ENCODE peak calls at places on chromosomes 1 and 21, in nine cellular contexts. One of them, this sample, is unnamed.

GRCh38 chr1:209825591-209826433 is 2.0 kb upstream of the UTP25 start:
- DNase-seq in left ventricle myocardium inferior: no peak
- DNase-seq in neural progenitor cell: no peak
- DNase-seq in tibial nerve: no peak
- DNase-seq in cardiac muscle cell: no peak
- DNase-seq in endothelial cell of umbilical vein: no peak
- DNase-seq in IMR-90: no peak
- DNase-seq in GM12878: no peak
- DNase-seq in psoas muscle: no peak
- DNase-seq in this sample: no peak

GRCh38 chr1:226615876-226616275 is 67.3 kb downstream of the STUM start:
- DNase-seq in left ventricle myocardium inferior: no peak
- DNase-seq in neural progenitor cell: no peak
- DNase-seq in tibial nerve: no peak
- DNase-seq in cardiac muscle cell: no peak
- DNase-seq in endothelial cell of umbilical vein: no peak
- DNase-seq in IMR-90: no peak
- DNase-seq in GM12878: no peak
- DNase-seq in psoas muscle: no peak
- DNase-seq in this sample: no peak

GRCh38 chr1:44694863-44695478 is 20.5 kb downstream of the ARMH1 start:
- DNase-seq in left ventricle myocardium inferior: no peak
- DNase-seq in neural progenitor cell: no peak
- DNase-seq in tibial nerve: no peak
- DNase-seq in cardiac muscle cell: no peak
- DNase-seq in endothelial cell of umbilical vein: no peak
- DNase-seq in IMR-90: no peak
- DNase-seq in GM12878: peak
- DNase-seq in psoas muscle: no peak
- DNase-seq in this sample: no peak

GRCh38 chr21:45906196-45906805 is 75.3 kb upstream of the COL6A1 start:
- DNase-seq in left ventricle myocardium inferior: no peak
- DNase-seq in neural progenitor cell: no peak
- DNase-seq in tibial nerve: no peak
- DNase-seq in cardiac muscle cell: no peak
- DNase-seq in endothelial cell of umbilical vein: no peak
- DNase-seq in IMR-90: no peak
- DNase-seq in GM12878: no peak
- DNase-seq in psoas muscle: peak
- DNase-seq in this sample: no peak

GRCh38 chr1:195113471-195113870 is 1494.8 kb downstream of the KCNT2 start:
- DNase-seq in left ventricle myocardium inferior: no peak
- DNase-seq in neural progenitor cell: no peak
- DNase-seq in tibial nerve: no peak
- DNase-seq in cardiac muscle cell: peak
- DNase-seq in endothelial cell of umbilical vein: no peak
- DNase-seq in IMR-90: no peak
- DNase-seq in GM12878: no peak
- DNase-seq in psoas muscle: no peak
- DNase-seq in this sample: no peak

GRCh38 chr21:28776251-28776650 is 216.4 kb downstream of the LTN1 start:
- DNase-seq in left ventricle myocardium inferior: no peak
- DNase-seq in neural progenitor cell: no peak
- DNase-seq in tibial nerve: no peak
- DNase-seq in cardiac muscle cell: no peak
- DNase-seq in endothelial cell of umbilical vein: no peak
- DNase-seq in IMR-90: peak
- DNase-seq in GM12878: no peak
- DNase-seq in psoas muscle: no peak
- DNase-seq in this sample: no peak

GRCh38 chr21:38637161-38637560 is 138.9 kb upstream of the ERG start:
- DNase-seq in left ventricle myocardium inferior: no peak
- DNase-seq in neural progenitor cell: no peak
- DNase-seq in tibial nerve: no peak
- DNase-seq in cardiac muscle cell: no peak
- DNase-seq in endothelial cell of umbilical vein: no peak
- DNase-seq in IMR-90: no peak
- DNase-seq in GM12878: no peak
- DNase-seq in psoas muscle: no peak
- DNase-seq in this sample: no peak

GRCh38 chr21:15549671-15550070 is 180.1 kb upstream of the USP25 start:
- DNase-seq in left ventricle myocardium inferior: no peak
- DNase-seq in neural progenitor cell: no peak
- DNase-seq in tibial nerve: no peak
- DNase-seq in cardiac muscle cell: no peak
- DNase-seq in endothelial cell of umbilical vein: no peak
- DNase-seq in IMR-90: peak
- DNase-seq in GM12878: no peak
- DNase-seq in psoas muscle: no peak
- DNase-seq in this sample: no peak

GRCh38 chr1:179153217-179153616 is 71.3 kb downstream of the TOR3A start:
- DNase-seq in left ventricle myocardium inferior: no peak
- DNase-seq in neural progenitor cell: no peak
- DNase-seq in tibial nerve: no peak
- DNase-seq in cardiac muscle cell: no peak
- DNase-seq in endothelial cell of umbilical vein: no peak
- DNase-seq in IMR-90: peak
- DNase-seq in GM12878: no peak
- DNase-seq in psoas muscle: no peak
- DNase-seq in this sample: no peak

GRCh38 chr1:82284213-82284612 is 483.5 kb downstream of the ADGRL2 start:
- DNase-seq in left ventricle myocardium inferior: no peak
- DNase-seq in neural progenitor cell: no peak
- DNase-seq in tibial nerve: no peak
- DNase-seq in cardiac muscle cell: no peak
- DNase-seq in endothelial cell of umbilical vein: no peak
- DNase-seq in IMR-90: no peak
- DNase-seq in GM12878: no peak
- DNase-seq in psoas muscle: no peak
- DNase-seq in this sample: no peak
- H3K27ac ChIP-seq in left ventricle myocardium inferior: no peak
- H3K27ac ChIP-seq in neural progenitor cell: no peak
- H3K27ac ChIP-seq in tibial nerve: no peak
- H3K27ac ChIP-seq in cardiac muscle cell: no peak
- H3K27ac ChIP-seq in endothelial cell of umbilical vein: no peak
- H3K27ac ChIP-seq in IMR-90: no peak
- H3K27ac ChIP-seq in GM12878: no peak
- H3K27ac ChIP-seq in psoas muscle: no peak
- H3K27ac ChIP-seq in this sample: no peak

GRCh38 chr1:217032715-217033367 is 309.6 kb upstream of the ESRRG start:
- DNase-seq in left ventricle myocardium inferior: peak
- DNase-seq in neural progenitor cell: no peak
- DNase-seq in tibial nerve: no peak
- DNase-seq in cardiac muscle cell: no peak
- DNase-seq in endothelial cell of umbilical vein: no peak
- DNase-seq in IMR-90: no peak
- DNase-seq in GM12878: no peak
- DNase-seq in psoas muscle: no peak
- DNase-seq in this sample: no peak

GRCh38 chr1:217026506-217026905 is 303.3 kb upstream of the ESRRG start:
- DNase-seq in left ventricle myocardium inferior: no peak
- DNase-seq in neural progenitor cell: no peak
- DNase-seq in tibial nerve: no peak
- DNase-seq in cardiac muscle cell: no peak
- DNase-seq in endothelial cell of umbilical vein: no peak
- DNase-seq in IMR-90: peak
- DNase-seq in GM12878: no peak
- DNase-seq in psoas muscle: no peak
- DNase-seq in this sample: no peak

GRCh38 chr1:217027403-217028080 is 304.3 kb upstream of the ESRRG start:
- DNase-seq in left ventricle myocardium inferior: no peak
- DNase-seq in neural progenitor cell: no peak
- DNase-seq in tibial nerve: no peak
- DNase-seq in cardiac muscle cell: no peak
- DNase-seq in endothelial cell of umbilical vein: no peak
- DNase-seq in IMR-90: no peak
- DNase-seq in GM12878: peak
- DNase-seq in psoas muscle: no peak
- DNase-seq in this sample: no peak

DNA sequence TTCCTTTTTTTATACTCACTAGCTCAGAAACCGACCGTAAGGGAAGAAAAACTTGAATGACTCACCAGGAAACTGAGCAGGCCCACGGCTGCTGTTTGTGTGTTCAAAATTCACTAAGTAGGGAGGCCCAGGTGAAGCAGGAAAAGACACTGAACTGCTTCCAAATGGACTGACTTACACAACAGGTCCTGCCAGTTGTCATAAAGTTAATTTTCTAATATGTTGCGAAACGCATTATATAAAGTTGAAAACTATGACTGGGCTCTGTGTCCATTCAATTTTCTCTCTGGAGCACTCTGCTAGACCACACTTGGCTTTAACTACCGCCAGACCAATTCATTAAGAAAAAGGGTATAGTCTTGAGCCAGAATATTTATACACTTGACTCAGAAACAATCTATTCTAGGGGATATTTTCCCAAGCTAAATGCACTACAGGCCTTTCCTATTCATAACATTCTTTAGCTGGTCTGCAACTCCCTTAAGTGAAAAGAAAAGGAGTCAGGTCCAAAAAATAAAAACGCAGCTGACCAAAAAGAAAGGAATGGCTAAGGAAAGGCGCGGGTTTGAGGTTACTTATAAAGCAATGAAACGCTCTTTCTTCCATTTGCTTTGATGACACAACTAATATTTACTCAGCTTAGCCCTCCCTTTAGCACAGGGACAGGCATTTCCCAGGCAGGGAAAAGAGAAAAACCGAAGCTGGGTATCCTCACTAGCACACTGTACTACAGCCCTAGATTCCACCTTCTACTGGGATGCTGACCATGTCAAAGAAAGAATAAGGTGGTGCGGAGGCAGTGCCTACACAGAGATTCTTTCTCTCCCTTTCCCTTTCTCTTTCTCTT is 306.3 kb upstream of the ESRRG start:
- DNase-seq in left ventricle myocardium inferior: no peak
- DNase-seq in neural progenitor cell: no peak
- DNase-seq in tibial nerve: no peak
- DNase-seq in cardiac muscle cell: no peak
- DNase-seq in endothelial cell of umbilical vein: no peak
- DNase-seq in IMR-90: peak
- DNase-seq in GM12878: no peak
- DNase-seq in psoas muscle: no peak
- DNase-seq in this sample: no peak
- H3K27ac ChIP-seq in left ventricle myocardium inferior: no peak
- H3K27ac ChIP-seq in neural progenitor cell: no peak
- H3K27ac ChIP-seq in tibial nerve: peak
- H3K27ac ChIP-seq in cardiac muscle cell: no peak
- H3K27ac ChIP-seq in endothelial cell of umbilical vein: no peak
- H3K27ac ChIP-seq in IMR-90: peak
- H3K27ac ChIP-seq in GM12878: no peak
- H3K27ac ChIP-seq in psoas muscle: no peak
- H3K27ac ChIP-seq in this sample: no peak

GRCh38 chr1:48523541-48523940 is 51.5 kb upstream of the SPATA6 start:
- DNase-seq in left ventricle myocardium inferior: no peak
- DNase-seq in neural progenitor cell: no peak
- DNase-seq in tibial nerve: no peak
- DNase-seq in cardiac muscle cell: no peak
- DNase-seq in endothelial cell of umbilical vein: no peak
- DNase-seq in IMR-90: no peak
- DNase-seq in GM12878: no peak
- DNase-seq in psoas muscle: no peak
- DNase-seq in this sample: no peak

GRCh38 chr1:48524892-48525467 is 53.0 kb upstream of the SPATA6 start:
- DNase-seq in left ventricle myocardium inferior: no peak
- DNase-seq in neural progenitor cell: no peak
- DNase-seq in tibial nerve: no peak
- DNase-seq in cardiac muscle cell: no peak
- DNase-seq in endothelial cell of umbilical vein: no peak
- DNase-seq in IMR-90: peak
- DNase-seq in GM12878: no peak
- DNase-seq in psoas muscle: no peak
- DNase-seq in this sample: no peak

GRCh38 chr1:48530727-48531351 is 58.8 kb upstream of the SPATA6 start:
- DNase-seq in left ventricle myocardium inferior: no peak
- DNase-seq in neural progenitor cell: peak
- DNase-seq in tibial nerve: no peak
- DNase-seq in cardiac muscle cell: peak
- DNase-seq in endothelial cell of umbilical vein: peak
- DNase-seq in IMR-90: peak
- DNase-seq in GM12878: no peak
- DNase-seq in psoas muscle: peak
- DNase-seq in this sample: peak

GRCh38 chr1:48526045-48526714 is 54.2 kb upstream of the SPATA6 start:
- DNase-seq in left ventricle myocardium inferior: no peak
- DNase-seq in neural progenitor cell: peak
- DNase-seq in tibial nerve: no peak
- DNase-seq in cardiac muscle cell: no peak
- DNase-seq in endothelial cell of umbilical vein: no peak
- DNase-seq in IMR-90: peak
- DNase-seq in GM12878: no peak
- DNase-seq in psoas muscle: no peak
- DNase-seq in this sample: peak
- H3K27ac ChIP-seq in left ventricle myocardium inferior: no peak
- H3K27ac ChIP-seq in neural progenitor cell: no peak
- H3K27ac ChIP-seq in tibial nerve: peak
- H3K27ac ChIP-seq in cardiac muscle cell: no peak
- H3K27ac ChIP-seq in endothelial cell of umbilical vein: no peak
- H3K27ac ChIP-seq in IMR-90: peak
- H3K27ac ChIP-seq in GM12878: no peak
- H3K27ac ChIP-seq in psoas muscle: no peak
- H3K27ac ChIP-seq in this sample: peak

GRCh38 chr21:43585514-43585913 is 73.8 kb downstream of the HSF2BP start:
- DNase-seq in left ventricle myocardium inferior: no peak
- DNase-seq in neural progenitor cell: no peak
- DNase-seq in tibial nerve: no peak
- DNase-seq in cardiac muscle cell: no peak
- DNase-seq in endothelial cell of umbilical vein: no peak
- DNase-seq in IMR-90: no peak
- DNase-seq in GM12878: no peak
- DNase-seq in psoas muscle: no peak
- DNase-seq in this sample: no peak
- H3K27ac ChIP-seq in left ventricle myocardium inferior: peak
- H3K27ac ChIP-seq in neural progenitor cell: no peak
- H3K27ac ChIP-seq in tibial nerve: peak
- H3K27ac ChIP-seq in cardiac muscle cell: no peak
- H3K27ac ChIP-seq in endothelial cell of umbilical vein: peak
- H3K27ac ChIP-seq in IMR-90: peak
- H3K27ac ChIP-seq in GM12878: no peak
- H3K27ac ChIP-seq in psoas muscle: peak
- H3K27ac ChIP-seq in this sample: no peak

DNA sequence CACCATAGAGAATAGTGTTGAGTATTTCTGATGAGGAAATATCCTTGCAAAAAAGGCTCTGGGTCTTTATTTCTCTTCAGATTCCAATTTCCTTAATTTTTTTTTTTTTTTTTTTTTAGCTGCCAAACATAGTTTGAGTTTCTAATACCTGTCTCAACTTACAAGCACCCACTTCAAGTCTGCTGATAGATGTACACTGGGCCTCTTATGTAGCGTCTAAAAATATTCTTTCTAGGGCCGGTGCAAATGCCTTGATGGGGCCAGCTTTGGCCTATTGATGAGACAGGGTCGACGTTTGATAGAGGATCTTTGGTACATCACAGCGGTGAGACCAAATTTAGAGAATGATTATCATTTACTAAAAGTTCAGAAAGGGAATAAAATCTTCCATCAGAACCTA is 626.4 kb downstream of the LMO4 start:
- DNase-seq in left ventricle myocardium inferior: no peak
- DNase-seq in neural progenitor cell: no peak
- DNase-seq in tibial nerve: no peak
- DNase-seq in cardiac muscle cell: peak
- DNase-seq in endothelial cell of umbilical vein: no peak
- DNase-seq in IMR-90: no peak
- DNase-seq in GM12878: no peak
- DNase-seq in psoas muscle: no peak
- DNase-seq in this sample: no peak
- H3K27ac ChIP-seq in left ventricle myocardium inferior: peak
- H3K27ac ChIP-seq in neural progenitor cell: no peak
- H3K27ac ChIP-seq in tibial nerve: no peak
- H3K27ac ChIP-seq in cardiac muscle cell: peak
- H3K27ac ChIP-seq in endothelial cell of umbilical vein: no peak
- H3K27ac ChIP-seq in IMR-90: no peak
- H3K27ac ChIP-seq in GM12878: no peak
- H3K27ac ChIP-seq in psoas muscle: no peak
- H3K27ac ChIP-seq in this sample: no peak

This sample was measured in substantia nigra.